ENCODE peak calls at places on chromosome 15, in nine cellular contexts. I is GM12865, K is lower lobe of right lung, Z is HL-60, D is RWPE2, A is A549, Y is psoas muscle, P is WERI-Rb-1, Q is right lobe of liver. O is an unnamed sample.

GRCh38 chr15:92958105-92958504 is 58.0 kb downstream of the CHD2 start:
- DNase-seq in I (no peak), K (no peak), Z (no peak), D (no peak), A (no peak), Y (no peak), P (no peak), Q (no peak), O (peak; percentile 69)

GRCh38 chr15:39128746-39129145 is 452.1 kb upstream of the THBS1 start:
- DNase-seq in I (no peak), K (no peak), Z (no peak), D (no peak), A (no peak), Y (no peak), P (no peak), Q (no peak), O (no peak)

GRCh38 chr15:57772223-57772957 is 65.9 kb downstream of the POLR2M start:
- DNase-seq in I (no peak), K (no peak), Z (no peak), D (no peak), A (no peak), Y (no peak), P (no peak), Q (no peak), O (peak; percentile 79)

GRCh38 chr15:100790786-100791265 is 88.8 kb upstream of the ALDH1A3 start:
- DNase-seq in I (no peak), K (no peak), Z (no peak), D (no peak), A (no peak), Y (no peak), P (no peak), Q (no peak), O (no peak)

GRCh38 chr15:81097116-81097892 is 36.8 kb upstream of the CFAP161 start:
- DNase-seq in I (no peak), K (no peak), Z (no peak), D (no peak), A (no peak), Y (no peak), P (no peak), Q (no peak), O (no peak)

GRCh38 chr15:95125803-95126202 is 894.4 kb downstream of the MCTP2 start:
- DNase-seq in I (no peak), K (no peak), Z (no peak), D (no peak), A (no peak), Y (no peak), P (no peak), Q (no peak), O (no peak)

GRCh38 chr15:66842710-66843441 is 140.8 kb downstream of the SMAD6 start:
- DNase-seq in I (no peak), K (peak; percentile 91), Z (no peak), D (no peak), A (peak; percentile 67), Y (peak; percentile 89), P (peak; percentile 45), Q (peak; percentile 88), O (peak; percentile 25)

GRCh38 chr15:45187578-45187893 is 230 bp downstream of the SHF start:
- DNase-seq in I (no peak), K (no peak), Z (no peak), D (no peak), A (no peak), Y (no peak), P (no peak), Q (no peak), O (no peak)

GRCh38 chr15:66251065-66251789 is 2.3 kb downstream of the MEGF11 start:
- DNase-seq in I (no peak), K (no peak), Z (no peak), D (no peak), A (no peak), Y (no peak), P (peak; percentile 19), Q (no peak), O (no peak)

GRCh38 chr15:61016087-61016486 is 213.0 kb downstream of the RORA start:
- DNase-seq in I (no peak), K (no peak), Z (no peak), D (no peak), A (no peak), Y (no peak), P (no peak), Q (no peak), O (no peak)

GRCh38 chr15:41790756-41791546 is 16.7 kb downstream of the MAPKBP1 start:
- DNase-seq in I (peak; percentile 32), K (no peak), Z (no peak), D (no peak), A (peak; percentile 14), Y (no peak), P (no peak), Q (no peak), O (peak; percentile 80)

GRCh38 chr15:74400915-74401757 is 32.6 kb downstream of the SEMA7A start:
- DNase-seq in I (peak; percentile 90), K (no peak), Z (no peak), D (no peak), A (no peak), Y (no peak), P (no peak), Q (no peak), O (peak; percentile 74)

GRCh38 chr15:63843901-63844317 is 10.2 kb upstream of the HERC1 start:
- DNase-seq in I (no peak), K (no peak), Z (no peak), D (no peak), A (no peak), Y (no peak), P (no peak), Q (no peak), O (peak; percentile 31)

GRCh38 chr15:89089316-89090230 is 1.3 kb downstream of the ABHD2 start:
- DNase-seq in I (no peak), K (no peak), Z (no peak), D (no peak), A (no peak), Y (no peak), P (no peak), Q (no peak), O (no peak)

GRCh38 chr15:89088605-89089315 is 504 bp downstream of the ABHD2 start:
- DNase-seq in I (peak; percentile 34), K (peak; percentile 62), Z (no peak), D (no peak), A (no peak), Y (peak; percentile 87), P (no peak), Q (peak; percentile 79), O (no peak)

GRCh38 chr15:89093509-89093908 is 5.3 kb downstream of the ABHD2 start:
- DNase-seq in I (no peak), K (no peak), Z (no peak), D (no peak), A (no peak), Y (no peak), P (no peak), Q (no peak), O (no peak)

GRCh38 chr15:89091667-89092220 is 3.5 kb downstream of the ABHD2 start:
- DNase-seq in I (no peak), K (no peak), Z (no peak), D (no peak), A (no peak), Y (no peak), P (no peak), Q (no peak), O (no peak)

GRCh38 chr15:89090791-89091666 is 2.8 kb downstream of the ABHD2 start:
- DNase-seq in I (peak; percentile 73), K (peak; percentile 85), Z (peak; percentile 28), D (no peak), A (peak; percentile 65), Y (peak; percentile 82), P (no peak), Q (peak; percentile 82), O (peak; percentile 78)
- H3K4me3 ChIP-seq in I (peak overlapping the region; percentile 64), K (peak overlapping the region; percentile 97), Z (peak overlapping the region; percentile 15), D (peak overlapping the region; percentile 3), A (peak overlapping the region; percentile 28), Y (peak overlapping the region; percentile 97), P (no peak overlapping the region), Q (peak overlapping the region; percentile 91), O (peak overlapping the region; percentile 13)

DNA sequence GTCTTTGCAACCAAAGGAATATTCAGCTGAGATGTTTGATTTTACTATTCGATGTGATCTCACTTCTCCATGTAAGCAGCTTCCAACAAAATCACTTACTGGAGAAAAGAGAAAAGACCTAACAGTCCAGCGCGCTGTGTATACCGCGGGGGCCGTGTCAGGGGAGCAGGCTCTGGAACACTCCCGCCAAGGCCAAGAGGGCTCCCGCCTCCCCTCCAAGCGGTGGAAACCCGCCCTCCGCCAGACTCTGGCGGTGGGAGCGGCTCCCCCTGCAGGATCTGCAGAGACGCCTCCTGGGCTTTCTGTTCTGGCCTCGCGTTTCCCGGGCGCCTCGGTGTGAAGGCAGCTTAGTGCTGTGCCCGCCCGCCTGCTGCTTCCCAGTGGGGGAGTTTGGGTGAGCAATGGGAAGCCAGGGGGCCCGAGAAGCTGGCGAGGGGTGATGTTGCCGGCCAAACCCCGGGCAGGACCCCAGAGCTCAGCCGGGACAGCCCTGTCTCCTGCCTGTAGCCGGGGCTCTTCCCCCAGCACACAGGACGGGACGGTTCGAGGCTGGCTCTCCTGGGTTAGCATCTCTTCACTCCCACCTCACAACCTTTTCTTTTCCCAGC is 36.3 kb downstream of the CHST14 start:
- DNase-seq in I (peak; percentile 65), K (peak; percentile 78), Z (no peak), D (peak; percentile 82), A (peak; percentile 71), Y (peak; percentile 85), P (peak; percentile 95), Q (peak; percentile 81), O (peak; percentile 34)
- H3K4me3 ChIP-seq in I (peak overlapping the region; percentile 11), K (peak overlapping the region; percentile 38), Z (no peak overlapping the region), D (no peak overlapping the region), A (peak overlapping the region; percentile 14), Y (peak overlapping the region; percentile 57), P (peak overlapping the region; percentile 18), Q (peak overlapping the region; percentile 31), O (peak overlapping the region; percentile 8)

GRCh38 chr15:77889009-77889806 is 188.3 kb downstream of the TBC1D2B start:
- DNase-seq in I (peak; percentile 18), K (no peak), Z (no peak), D (peak; percentile 66), A (no peak), Y (peak; percentile 39), P (no peak), Q (no peak), O (no peak)
- H3K4me3 ChIP-seq in I (no peak overlapping the region), K (no peak overlapping the region), Z (no peak overlapping the region), D (no peak overlapping the region), A (no peak overlapping the region), Y (no peak overlapping the region), P (no peak overlapping the region), Q (no peak overlapping the region), O (no peak overlapping the region)

GRCh38 chr15:48638966-48639365 is 6.5 kb downstream of the FBN1 start:
- DNase-seq in I (no peak), K (no peak), Z (no peak), D (no peak), A (no peak), Y (no peak), P (no peak), Q (no peak), O (no peak)

GRCh38 chr15:48643236-48643635 is 2.3 kb downstream of the FBN1 start:
- DNase-seq in I (no peak), K (no peak), Z (no peak), D (no peak), A (no peak), Y (no peak), P (no peak), Q (no peak), O (no peak)

GRCh38 chr15:48643776-48644497 is 1.6 kb downstream of the FBN1 start:
- DNase-seq in I (no peak), K (no peak), Z (no peak), D (no peak), A (no peak), Y (no peak), P (no peak), Q (no peak), O (no peak)

GRCh38 chr15:48642795-48643194 is 2.7 kb downstream of the FBN1 start:
- DNase-seq in I (peak; percentile 37), K (no peak), Z (no peak), D (no peak), A (no peak), Y (no peak), P (no peak), Q (no peak), O (no peak)

GRCh38 chr15:48641416-48641815 is 4.1 kb downstream of the FBN1 start:
- DNase-seq in I (peak; percentile 63), K (no peak), Z (no peak), D (no peak), A (peak; percentile 9), Y (no peak), P (peak; percentile 14), Q (no peak), O (peak; percentile 29)
- H3K4me3 ChIP-seq in I (no peak overlapping the region), K (peak overlapping the region; percentile 19), Z (no peak overlapping the region), D (no peak overlapping the region), A (no peak overlapping the region), Y (peak overlapping the region; percentile 36), P (no peak overlapping the region), Q (no peak overlapping the region), O (no peak overlapping the region)

O was measured in bronchial epithelial cell.